ENCODE peak calls at places on chromosomes 6 and 20, in four cellular contexts. E is H9, P is IMR-90, T is mesendoderm. C is an unnamed sample.
A peak's percentile ranks its signal among the peaks of the same experiment; 100 is the strongest.

GRCh38 chr6:102458990-102459389 is 1065.5 kb downstream of the GRIK2 start:
- DNase-seq in E (no peak), P (no peak), T (no peak), C (no peak)

GRCh38 chr6:16158943-16159557 is 30.2 kb downstream of the MYLIP start:
- DNase-seq in E (no peak), T (no peak), P (no peak), C (no peak)

GRCh38 chr6:24489881-24490280 is 503 bp upstream of the GPLD1 start:
- DNase-seq in E (no peak), P (peak; percentile 28), T (no peak), C (no peak)

GRCh38 chr6:101402618-101403002 is 9.1 kb downstream of the GRIK2 start:
- DNase-seq in P (no peak), E (peak; percentile 83), T (peak; percentile 47), C (peak; percentile 67)

GRCh38 chr6:2913621-2914317 is 10.7 kb upstream of the SERPINB9 start:
- DNase-seq in P (no peak), T (peak; percentile 79), E (peak; percentile 29), C (no peak)

GRCh38 chr20:24704899-24705298 is 235.5 kb downstream of the SYNDIG1 start:
- DNase-seq in T (no peak), E (peak; percentile 12), P (no peak), C (no peak)

GRCh38 chr6:10310826-10311225 is 104.0 kb downstream of the TFAP2A start:
- DNase-seq in E (no peak), T (no peak), P (no peak), C (no peak)

GRCh38 chr20:9179193-9179802 is 110.4 kb downstream of the PLCB4 start:
- DNase-seq in P (peak; percentile 50), E (no peak), T (peak; percentile 36), C (no peak)

GRCh38 chr6:27650620-27651370 is 177.9 kb upstream of the ZNF184 start:
- DNase-seq in P (peak; percentile 35), E (peak; percentile 80), T (peak; percentile 95), C (peak; percentile 62)

GRCh38 chr20:14470977-14471642 is 133.7 kb upstream of the FLRT3 start:
- DNase-seq in P (no peak), E (peak; percentile 51), T (no peak), C (no peak)

GRCh38 chr6:46023216-46023915 is 7.7 kb upstream of the CLIC5 start:
- DNase-seq in T (no peak), P (no peak), E (no peak), C (no peak)

GRCh38 chr6:402901-403658 is 11.5 kb downstream of the IRF4 start:
- DNase-seq in T (no peak), P (no peak), E (no peak), C (no peak)

GRCh38 chr6:98526465-98526864 is 307.9 kb upstream of the POU3F2 start:
- DNase-seq in E (no peak), P (no peak), T (no peak), C (no peak)

GRCh38 chr6:132669690-132670291 is 10.8 kb upstream of the TAAR1 start:
- DNase-seq in P (peak; percentile 54), E (no peak), T (peak; percentile 41), C (no peak)

GRCh38 chr20:53763707-53764415 is 170.2 kb upstream of the ZNF217 start:
- DNase-seq in P (peak; percentile 58), E (peak; percentile 71), T (peak; percentile 79), C (no peak)

GRCh38 chr6:148747493-148748160 is 797 bp downstream of the UST start:
- DNase-seq in T (peak; percentile 87), P (peak; percentile 21), E (peak; percentile 80), C (peak; percentile 64)

GRCh38 chr6:43391448-43392031 is 22.1 kb upstream of the ZNF318 start:
- DNase-seq in E (no peak), T (no peak), P (no peak), C (no peak)

GRCh38 chr20:63106108-63106764 is 99.5 kb upstream of the BHLHE23 start:
- DNase-seq in E (no peak), T (no peak), P (peak; percentile 4), C (no peak)

GRCh38 chr20:50216543-50217206 is 26.0 kb downstream of the CEBPB start:
- DNase-seq in T (peak; percentile 39), P (no peak), E (no peak), C (no peak)

GRCh38 chr6:15387118-15387517 is 141.2 kb downstream of the JARID2 start:
- DNase-seq in E (no peak), P (peak; percentile 69), T (no peak), C (no peak)

GRCh38 chr20:33423141-33423834 is 20.3 kb downstream of the SNTA1 start:
- DNase-seq in E (no peak), P (peak; percentile 68), T (no peak), C (no peak)

GRCh38 chr6:11033825-11034224 is 10.3 kb downstream of the ELOVL2 start:
- DNase-seq in E (no peak), T (no peak), P (peak; percentile 90), C (no peak)

GRCh38 chr20:62723351-62723750 is 14.7 kb downstream of the NTSR1 start:
- DNase-seq in P (peak; percentile 38), E (no peak), T (no peak), C (no peak)

GRCh38 chr6:89787660-89788338 is 31.8 kb downstream of the MDN1 start:
- DNase-seq in P (no peak), T (no peak), E (no peak), C (no peak)

GRCh38 chr6:6614096-6614964 is 25.8 kb downstream of the LY86 start:
- DNase-seq in T (no peak), P (no peak), E (no peak), C (no peak)

GRCh38 chr20:47326718-47327137 is 29.8 kb downstream of the ZMYND8 start:
- DNase-seq in E (no peak), T (no peak), P (peak; percentile 85), C (no peak)

GRCh38 chr20:52943185-52943841 is 28.8 kb upstream of the TSHZ2 start:
- DNase-seq in E (no peak), P (no peak), T (peak; percentile 19), C (no peak)

GRCh38 chr6:1713016-1713600 is 103.4 kb downstream of the FOXC1 start:
- DNase-seq in E (no peak), T (no peak), P (no peak), C (no peak)

GRCh38 chr6:73349311-73349710 is 4.8 kb downstream of the DPPA5 start:
- DNase-seq in T (peak; percentile 60), P (no peak), E (peak; percentile 78), C (no peak)

GRCh38 chr6:113732384-113732966 is 124.7 kb upstream of the MARCKS start:
- DNase-seq in T (no peak), P (peak; percentile 14), E (no peak), C (peak; percentile 60)

GRCh38 chr6:143299253-143300166 is 151.0 kb downstream of the ADAT2 start:
- DNase-seq in T (peak; percentile 17), P (no peak), E (no peak), C (no peak)

GRCh38 chr20:61932711-61933480 is 132.8 kb downstream of the TAF4 start:
- DNase-seq in P (no peak), T (no peak), E (no peak), C (no peak)

GRCh38 chr6:156351346-156351966 is 425.7 kb upstream of the ARID1B start:
- DNase-seq in P (no peak), E (no peak), T (no peak), C (no peak)

GRCh38 chr6:154433477-154434241 is 76.8 kb downstream of the CNKSR3 start:
- DNase-seq in P (no peak), T (no peak), E (no peak), C (peak; percentile 54)

GRCh38 chr20:43925786-43926185 is 11.1 kb downstream of the TOX2 start:
- DNase-seq in E (no peak), P (peak; percentile 58), T (no peak), C (no peak)

GRCh38 chr6:158797331-158798202 is 21.6 kb downstream of the EZR start:
- DNase-seq in T (no peak), P (peak; percentile 76), E (no peak), C (no peak)

GRCh38 chr6:24529985-24530384 is 35.2 kb downstream of the ALDH5A1 start:
- DNase-seq in P (no peak), E (no peak), T (no peak), C (no peak)

GRCh38 chr20:57702521-57702920 is 7.3 kb downstream of the PMEPA1 start:
- DNase-seq in P (no peak), T (no peak), E (no peak), C (no peak)

GRCh38 chr20:57701651-57702050 is 8.2 kb downstream of the PMEPA1 start:
- DNase-seq in T (no peak), P (no peak), E (no peak), C (no peak)

GRCh38 chr20:57703013-57703412 is 6.8 kb downstream of the PMEPA1 start:
- DNase-seq in E (no peak), P (no peak), T (no peak), C (no peak)

GRCh38 chr20:57701090-57701489 is 8.7 kb downstream of the PMEPA1 start:
- DNase-seq in E (no peak), P (no peak), T (no peak), C (no peak)

GRCh38 chr20:57702091-57702490 is 7.7 kb downstream of the PMEPA1 start:
- DNase-seq in T (no peak), P (no peak), E (no peak), C (no peak)
- H3K4ac ChIP-seq in T (no peak overlapping the region), P (no peak overlapping the region), E (no peak overlapping the region), C (no peak overlapping the region)

DNA sequence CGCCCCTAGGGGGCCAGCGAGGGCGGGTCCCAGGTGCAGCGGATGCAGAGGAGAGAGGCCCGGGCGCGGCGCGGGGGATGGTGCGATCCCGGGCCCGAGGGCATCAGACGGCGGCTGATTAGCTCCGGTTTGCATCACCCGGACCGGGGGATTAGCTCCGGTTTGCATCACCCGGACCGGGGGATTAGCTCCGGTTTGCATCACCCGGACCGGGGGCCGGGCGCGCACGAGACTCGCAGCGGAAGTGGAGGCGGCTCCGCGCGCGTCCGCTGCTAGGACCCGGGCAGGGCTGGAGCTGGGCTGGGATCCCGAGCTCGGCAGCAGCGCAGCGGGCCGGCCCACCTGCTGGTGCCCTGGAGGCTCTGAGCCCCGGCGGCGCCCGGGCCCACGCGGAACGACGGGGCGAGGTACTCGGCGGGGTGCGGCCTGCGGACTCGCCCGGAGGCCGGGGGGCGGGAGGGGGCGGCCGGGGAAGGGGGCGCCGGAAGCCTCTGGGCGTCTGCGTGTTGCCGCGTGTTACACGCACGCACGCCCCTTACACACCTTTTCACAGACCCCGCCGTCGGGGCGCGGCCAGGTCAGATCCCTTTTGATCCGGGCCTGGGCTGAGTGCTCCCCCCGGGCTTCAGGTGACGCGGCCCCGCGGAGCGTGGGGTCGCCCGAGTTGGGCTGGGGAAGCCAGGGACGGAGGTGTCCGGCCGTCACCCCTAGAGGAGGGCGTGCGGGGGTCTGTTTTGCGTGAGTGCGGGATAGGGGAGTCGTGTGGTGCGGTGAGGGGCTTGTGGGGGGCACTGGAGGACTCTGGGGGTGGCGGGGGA is 412 bp downstream of the TRIB3 start:
- DNase-seq in P (peak; percentile 57), E (peak; percentile 78), T (peak; percentile 92), C (peak; percentile 48)
- H3K4ac ChIP-seq in P (peak overlapping the region; percentile 88), E (no peak overlapping the region), T (peak overlapping the region; percentile 88), C (no peak overlapping the region)

DNA sequence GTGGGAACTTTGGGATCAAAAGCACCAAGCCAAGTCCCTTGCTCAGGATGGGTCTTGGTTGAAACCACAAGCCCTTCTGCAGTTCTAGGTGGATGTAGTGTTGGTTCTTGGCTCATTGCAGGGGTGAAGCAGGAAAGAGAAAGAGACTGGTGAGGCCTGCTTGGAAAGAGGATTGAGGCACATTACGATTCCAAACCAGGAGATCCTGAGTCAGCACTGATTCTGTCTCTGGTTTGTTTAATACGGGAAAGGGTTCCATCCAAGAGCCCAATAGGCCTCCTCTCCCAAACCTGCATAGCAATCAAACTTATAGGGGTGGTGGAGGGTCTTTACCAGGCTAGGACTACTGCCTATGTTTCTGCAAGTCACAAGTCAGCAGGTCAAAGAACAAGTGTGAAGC is 24.3 kb downstream of the NSFL1C start:
- DNase-seq in T (no peak), P (no peak), E (no peak), C (no peak)
- H3K4ac ChIP-seq in T (no peak overlapping the region), P (no peak overlapping the region), E (no peak overlapping the region), C (no peak overlapping the region)

GRCh38 chr6:35317483-35318199 is 20.0 kb downstream of the DEF6 start:
- DNase-seq in P (no peak), T (no peak), E (peak; percentile 45), C (no peak)
- H3K4ac ChIP-seq in P (no peak overlapping the region), T (no peak overlapping the region), E (no peak overlapping the region), C (no peak overlapping the region)

C was measured in neuronal stem cell.